ENCODE peak calls at places on chromosomes 5 and 9, in nine cellular contexts. H is fibroblast of lung, J is body of pancreas, Q is psoas muscle, Z is heart left ventricle, N is cardiac muscle cell, C is SK-N-SH, S is esophagus muscularis mucosa, W is ascending aorta. P is an unnamed sample. For H3K9me3, the result is how much of the 10 kb centered on the place peaks cover.

GRCh38 chr5:1881731-1882336 is 891 bp downstream of the IRX4 start:
- DNase-seq in H (no peak), J (no peak), Q (peak), Z (no peak), N (peak), C (no peak), S (no peak), W (no peak), P (no peak)

GRCh38 chr9:83147487-83148149 is 84.7 kb upstream of the RASEF start:
- DNase-seq in H (no peak), J (no peak), Q (no peak), Z (no peak), N (no peak), C (no peak), S (peak), W (no peak), P (no peak)

GRCh38 chr5:16489322-16489791 is 23.8 kb upstream of the ZNF622 start:
- DNase-seq in H (peak), J (peak), Q (no peak), Z (no peak), N (peak), C (peak), S (no peak), W (no peak), P (no peak)

GRCh38 chr9:1708215-1708614 is 306.9 kb upstream of the SMARCA2 start:
- DNase-seq in H (no peak), J (no peak), Q (no peak), Z (no peak), N (no peak), C (no peak), S (no peak), W (no peak), P (no peak)

GRCh38 chr5:394671-395155 is 48.3 kb upstream of the EXOC3 start:
- DNase-seq in H (no peak), J (no peak), Q (peak), Z (no peak), N (no peak), C (peak), S (peak), W (no peak), P (peak)

GRCh38 chr9:36208521-36209253 is 18.0 kb downstream of the CLTA start:
- DNase-seq in H (peak), J (no peak), Q (no peak), Z (no peak), N (no peak), C (peak), S (no peak), W (no peak), P (no peak)

GRCh38 chr9:124164800-124165199 is 92.9 kb upstream of the NEK6 start:
- DNase-seq in H (no peak), J (no peak), Q (peak), Z (no peak), N (no peak), C (no peak), S (peak), W (peak), P (no peak)

GRCh38 chr5:6026766-6027165 is 351.6 kb downstream of the MED10 start:
- DNase-seq in H (no peak), J (peak), Q (no peak), Z (no peak), N (no peak), C (no peak), S (no peak), W (no peak), P (no peak)

GRCh38 chr9:38638881-38639576 is 18.6 kb upstream of the ANKRD18A start:
- DNase-seq in H (no peak), J (no peak), Q (no peak), Z (no peak), N (no peak), C (no peak), S (peak), W (no peak), P (no peak)

GRCh38 chr5:78518365-78519197 is 130.0 kb downstream of the LHFPL2 start:
- DNase-seq in H (peak), J (peak), Q (peak), Z (peak), N (peak), C (no peak), S (no peak), W (peak), P (no peak)

GRCh38 chr5:140113699-140114263 is at the start of gene PURA:
- DNase-seq in H (peak), J (peak), Q (peak), Z (peak), N (peak), C (peak), S (peak), W (peak), P (peak)

GRCh38 chr5:64074533-64074932 is 91.1 kb upstream of the RNF180 start:
- DNase-seq in H (peak), J (no peak), Q (no peak), Z (no peak), N (peak), C (peak), S (no peak), W (no peak), P (no peak)

GRCh38 chr9:35907732-35908483 is 1.4 kb upstream of the SPAAR start:
- DNase-seq in H (peak), J (peak), Q (peak), Z (peak), N (peak), C (peak), S (no peak), W (peak), P (peak)

GRCh38 chr9:127873886-127874285 is 3.6 kb downstream of the AK1 start:
- DNase-seq in H (peak), J (peak), Q (peak), Z (peak), N (no peak), C (peak), S (no peak), W (peak), P (no peak)

GRCh38 chr5:40877371-40877988 is 31.8 kb upstream of the C7 start:
- DNase-seq in H (no peak), J (no peak), Q (no peak), Z (no peak), N (no peak), C (no peak), S (peak), W (no peak), P (no peak)

GRCh38 chr9:86944974-86945867 is 2.1 kb downstream of the GAS1 start:
- DNase-seq in H (no peak), J (peak), Q (peak), Z (peak), N (peak), C (peak), S (no peak), W (no peak), P (no peak)

GRCh38 chr5:157750320-157750719 is 6.8 kb downstream of the LSM11 start:
- DNase-seq in H (peak), J (no peak), Q (no peak), Z (no peak), N (no peak), C (no peak), S (no peak), W (no peak), P (no peak)

GRCh38 chr9:114867327-114867726 is 61.5 kb upstream of the TNFSF15 start:
- DNase-seq in H (no peak), J (no peak), Q (no peak), Z (no peak), N (no peak), C (no peak), S (no peak), W (no peak), P (no peak)

GRCh38 chr5:30100929-30101328 is 1092.6 kb upstream of the CDH6 start:
- DNase-seq in H (no peak), J (no peak), Q (no peak), Z (no peak), N (no peak), C (no peak), S (no peak), W (no peak), P (no peak)

GRCh38 chr5:135720191-135720590 is 114.3 kb upstream of the SLC25A48 start:
- DNase-seq in H (no peak), J (no peak), Q (no peak), Z (no peak), N (no peak), C (no peak), S (no peak), W (no peak), P (no peak)

GRCh38 chr9:15346837-15347236 is 39.8 kb upstream of the TTC39B start:
- DNase-seq in H (no peak), J (no peak), Q (no peak), Z (no peak), N (no peak), C (no peak), S (no peak), W (no peak), P (no peak)

GRCh38 chr5:175788155-175788787 is 83.1 kb upstream of the CPLX2 start:
- DNase-seq in H (no peak), J (no peak), Q (no peak), Z (no peak), N (no peak), C (no peak), S (no peak), W (no peak), P (no peak)

GRCh38 chr5:175778951-175779475 is 92.4 kb upstream of the CPLX2 start:
- DNase-seq in H (peak), J (peak), Q (peak), Z (no peak), N (no peak), C (peak), S (no peak), W (no peak), P (no peak)

GRCh38 chr5:175789670-175790069 is 81.7 kb upstream of the CPLX2 start:
- DNase-seq in H (no peak), J (no peak), Q (no peak), Z (no peak), N (no peak), C (no peak), S (no peak), W (no peak), P (no peak)

GRCh38 chr5:175784230-175784629 is 87.1 kb upstream of the CPLX2 start:
- DNase-seq in H (no peak), J (no peak), Q (no peak), Z (no peak), N (no peak), C (no peak), S (no peak), W (no peak), P (no peak)
- H3K4me3 ChIP-seq in H (no peak), J (no peak), Q (no peak), Z (no peak), N (no peak), C (no peak), S (no peak), W (no peak), P (no peak)

GRCh38 chr9:94269264-94269663 is 10.2 kb downstream of the ZNF169 start:
- DNase-seq in H (no peak), J (no peak), Q (no peak), Z (no peak), N (no peak), C (no peak), S (no peak), W (no peak), P (no peak)

GRCh38 chr9:94270009-94270408 is 10.9 kb downstream of the ZNF169 start:
- DNase-seq in H (no peak), J (no peak), Q (no peak), Z (no peak), N (no peak), C (no peak), S (no peak), W (no peak), P (no peak)
- H3K9me3 ChIP-seq in H (under half), J (under half), Q (under half), Z (under half), N (under half), C (under half), S (under half), W (under half), P (under half)

GRCh38 chr5:21820527-21820926 is 1032.6 kb downstream of the CDH12 start:
- DNase-seq in H (no peak), J (no peak), Q (no peak), Z (no peak), N (no peak), C (no peak), S (no peak), W (no peak), P (no peak)

GRCh38 chr5:21823076-21823574 is 1030.0 kb downstream of the CDH12 start:
- DNase-seq in H (no peak), J (no peak), Q (no peak), Z (no peak), N (no peak), C (no peak), S (no peak), W (no peak), P (no peak)

GRCh38 chr5:21823588-21823987 is 1029.6 kb downstream of the CDH12 start:
- DNase-seq in H (peak), J (no peak), Q (no peak), Z (no peak), N (no peak), C (no peak), S (no peak), W (no peak), P (no peak)

GRCh38 chr5:21817668-21818419 is 1035.3 kb downstream of the CDH12 start:
- DNase-seq in H (no peak), J (no peak), Q (no peak), Z (no peak), N (no peak), C (no peak), S (no peak), W (no peak), P (no peak)
- TF ChIP-seq CTCF in H (no peak), J (no peak), Q (peak), Z (no peak), N (peak), C (peak), S (peak), W (no peak), P (no peak)

GRCh38 chr9:94029932-94030317 is 54.3 kb upstream of the PTPDC1 start:
- DNase-seq in H (no peak), J (no peak), Q (no peak), Z (no peak), N (no peak), C (no peak), S (no peak), W (no peak), P (no peak)
- H3K4me3 ChIP-seq in H (peak), J (peak), Q (peak), Z (peak), N (peak), C (peak), S (peak), W (peak), P (peak)

GRCh38 chr9:91929331-91929730 is 20.7 kb downstream of the ROR2 start:
- DNase-seq in H (no peak), J (no peak), Q (no peak), Z (no peak), N (no peak), C (no peak), S (no peak), W (no peak), P (no peak)

GRCh38 chr9:91935066-91935729 is 14.8 kb downstream of the ROR2 start:
- DNase-seq in H (no peak), J (no peak), Q (no peak), Z (no peak), N (no peak), C (no peak), S (no peak), W (no peak), P (no peak)

GRCh38 chr9:91933556-91934352 is 16.3 kb downstream of the ROR2 start:
- DNase-seq in H (no peak), J (no peak), Q (no peak), Z (no peak), N (no peak), C (peak), S (no peak), W (no peak), P (no peak)

GRCh38 chr9:91927912-91928510 is 22.0 kb downstream of the ROR2 start:
- DNase-seq in H (no peak), J (no peak), Q (no peak), Z (no peak), N (no peak), C (no peak), S (no peak), W (no peak), P (no peak)

DNA sequence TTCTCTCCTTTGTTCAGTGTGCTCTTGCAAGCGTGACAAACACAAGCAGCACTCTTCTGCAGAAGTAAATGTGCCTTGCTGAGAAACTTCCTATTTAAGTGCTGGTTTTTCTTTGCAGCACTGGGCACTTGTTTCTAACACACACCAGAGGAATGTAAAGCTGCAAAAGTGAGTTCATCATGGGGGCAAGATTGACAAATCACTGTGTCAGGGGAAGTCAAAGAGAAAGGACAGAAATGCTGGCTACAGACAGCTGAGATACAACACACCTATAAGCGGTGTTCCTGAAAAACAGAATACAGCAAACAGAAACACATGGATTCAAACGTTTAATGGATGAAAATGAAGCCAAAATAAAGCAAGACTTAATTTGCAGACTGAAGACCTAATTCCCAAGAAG is 19.6 kb downstream of the ROR2 start:
- DNase-seq in H (peak), J (no peak), Q (no peak), Z (no peak), N (peak), C (no peak), S (no peak), W (no peak), P (no peak)
- H3K9me3 ChIP-seq in H (under half), J (under half), Q (under half), Z (under half), N (under half), C (under half), S (under half), W (under half), P (under half)

P was measured in mucosa of descending colon.